ENCODE peak calls at places on chromosome 13, in four cellular contexts. Z is thoracic aorta, Y is spleen, U is brain microvascular endothelial cell. V is an unnamed sample.

GRCh38 chr13:100128838-100129237 is 39.9 kb downstream of the PCCA start:
- DNase-seq in Z (no peak), U (no peak), Y (no peak), V (no peak)

GRCh38 chr13:91158015-91158390 is 189.5 kb upstream of the MIR17HG start:
- DNase-seq in U (no peak), Z (no peak), Y (no peak), V (no peak)

GRCh38 chr13:93151277-93151676 is 75.3 kb upstream of the GPC6 start:
- DNase-seq in Z (no peak), Y (no peak), U (peak), V (no peak)

GRCh38 chr13:106187501-106187900 is 348.0 kb downstream of the EFNB2 start:
- DNase-seq in Z (no peak), Y (no peak), U (no peak), V (no peak)

GRCh38 chr13:20408181-20408580 is 117.5 kb downstream of the CRYL1 start:
- DNase-seq in U (no peak), Z (no peak), Y (no peak), V (no peak)

GRCh38 chr13:41802684-41803554 is 158.0 kb downstream of the VWA8 start:
- DNase-seq in Z (no peak), Y (no peak), U (peak), V (no peak)

GRCh38 chr13:30466358-30466714 is 600 bp upstream of the HMGB1 start:
- DNase-seq in Z (no peak), U (peak), Y (no peak), V (no peak)

GRCh38 chr13:76791290-76791664 is 94.9 kb downstream of the KCTD12 start:
- DNase-seq in Z (no peak), U (no peak), Y (no peak), V (no peak)

GRCh38 chr13:59681630-59682311 is 482.0 kb downstream of the DIAPH3 start:
- DNase-seq in Z (no peak), Y (no peak), U (no peak), V (no peak)

GRCh38 chr13:26583662-26584061 is 26.2 kb downstream of the WASF3 start:
- DNase-seq in Y (no peak), Z (no peak), U (no peak), V (no peak)

GRCh38 chr13:59356607-59357006 is 807.1 kb downstream of the DIAPH3 start:
- DNase-seq in U (peak), Z (no peak), Y (peak), V (no peak)

GRCh38 chr13:43544011-43544410 is 242.8 kb downstream of the ENOX1 start:
- DNase-seq in Z (no peak), Y (no peak), U (peak), V (no peak)

GRCh38 chr13:42981317-42981716 is 10.7 kb downstream of the EPSTI1 start:
- DNase-seq in U (no peak), Y (no peak), Z (no peak), V (no peak)

GRCh38 chr13:36616706-36617105 is 57.1 kb upstream of the SERTM1 start:
- DNase-seq in Z (no peak), Y (no peak), U (no peak), V (no peak)

GRCh38 chr13:67366533-67366932 is 136.4 kb upstream of the PCDH9 start:
- DNase-seq in Z (no peak), U (peak), Y (no peak), V (no peak)

GRCh38 chr13:23212621-23213020 is 31.8 kb downstream of the SGCG start:
- DNase-seq in U (peak), Y (no peak), Z (no peak), V (no peak)

GRCh38 chr13:34667356-34668218 is 274.5 kb upstream of the NBEA start:
- DNase-seq in U (no peak), Z (no peak), Y (no peak), V (no peak)

GRCh38 chr13:20720499-20720898 is 17.0 kb downstream of the IL17D start:
- DNase-seq in Y (no peak), Z (no peak), U (no peak), V (no peak)

GRCh38 chr13:35898041-35898440 is 233.1 kb downstream of the DCLK1 start:
- DNase-seq in Z (no peak), Y (no peak), U (no peak), V (no peak)

GRCh38 chr13:97242755-97243497 is 20.8 kb downstream of the MBNL2 start:
- DNase-seq in Y (no peak), U (no peak), Z (no peak), V (no peak)

GRCh38 chr13:93230466-93230865 is 3.9 kb downstream of the GPC6 start:
- DNase-seq in Z (no peak), U (no peak), Y (no peak), V (no peak)

GRCh38 chr13:78601124-78601885 is 2.0 kb downstream of the POU4F1 start:
- DNase-seq in Z (no peak), U (no peak), Y (peak), V (no peak)

GRCh38 chr13:42355118-42355840 is 83.3 kb downstream of the AKAP11 start:
- DNase-seq in Y (no peak), U (no peak), Z (no peak), V (peak)

GRCh38 chr13:74574964-74575728 is 440.9 kb upstream of the KLF12 start:
- DNase-seq in U (no peak), Z (no peak), Y (no peak), V (no peak)

GRCh38 chr13:109743706-109744453 is 42.5 kb downstream of the IRS2 start:
- DNase-seq in Z (no peak), Y (no peak), U (peak), V (no peak)

GRCh38 chr13:30453727-30454126 is 12.0 kb downstream of the HMGB1 start:
- DNase-seq in Z (no peak), U (no peak), Y (no peak), V (no peak)

DNA sequence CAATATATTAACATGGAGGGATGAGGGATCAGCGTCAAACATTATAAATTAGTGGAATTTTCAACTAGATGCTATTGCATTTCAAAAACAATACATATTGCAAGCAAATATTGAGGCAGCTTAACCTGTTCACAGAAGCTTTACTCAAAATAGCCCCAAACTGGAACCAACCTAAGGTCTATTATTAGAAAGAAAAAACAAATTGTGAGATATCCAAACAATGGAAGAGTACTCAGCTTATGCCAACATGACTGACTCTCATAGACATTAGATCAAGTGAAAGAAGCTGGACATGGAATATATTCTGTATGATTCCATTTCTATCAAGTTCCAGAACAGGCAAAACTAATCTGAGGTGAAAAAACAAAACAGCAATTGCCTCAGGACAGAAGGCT is 27.6 kb upstream of the NEK3 start:
- DNase-seq in Y (no peak), U (no peak), Z (no peak), V (no peak)
- H3K27ac ChIP-seq in Y (no peak), U (no peak), Z (no peak), V (no peak)

GRCh38 chr13:33129094-33129832 is 113.0 kb downstream of the KL start:
- DNase-seq in Y (no peak), U (no peak), Z (no peak), V (no peak)

GRCh38 chr13:33128134-33128533 is 111.9 kb downstream of the KL start:
- DNase-seq in U (no peak), Y (no peak), Z (no peak), V (no peak)

GRCh38 chr13:33129886-33130285 is 113.7 kb downstream of the KL start:
- DNase-seq in Y (no peak), U (no peak), Z (no peak), V (no peak)

GRCh38 chr13:33125821-33126570 is 109.8 kb downstream of the KL start:
- DNase-seq in U (peak), Y (no peak), Z (peak), V (no peak)

DNA sequence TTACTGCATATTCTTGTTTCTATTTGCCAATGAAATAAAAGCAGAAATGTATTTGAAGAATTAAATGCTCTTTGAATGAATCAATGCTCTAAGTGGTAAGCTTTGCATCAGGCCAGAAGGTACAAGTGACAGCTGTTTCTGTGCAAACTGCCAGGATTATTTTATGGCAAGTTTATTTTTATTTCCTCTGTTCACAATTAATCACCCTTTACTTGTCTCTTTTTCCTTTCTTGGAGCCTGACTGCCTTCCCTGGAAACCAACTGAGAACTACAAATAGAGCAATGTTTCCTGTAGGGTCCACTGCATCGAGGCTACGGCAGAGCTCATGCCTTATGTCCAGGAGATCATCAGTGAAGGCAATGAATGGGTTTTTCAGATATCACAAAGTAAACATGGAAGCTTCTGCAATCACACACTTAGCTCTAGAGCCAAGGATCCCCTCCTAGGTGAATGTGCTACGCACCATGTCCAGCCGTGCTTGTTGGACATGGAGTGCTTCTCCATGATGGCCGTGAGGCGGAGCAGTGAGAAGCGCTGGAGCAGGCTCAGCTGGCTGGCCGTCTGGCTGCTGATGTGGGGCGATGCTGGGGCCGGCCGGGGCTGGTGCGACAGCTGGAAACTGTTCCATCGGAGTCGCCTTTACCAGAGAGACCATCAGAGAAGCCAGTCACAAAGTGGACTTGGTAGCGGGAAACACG is 110.8 kb downstream of the KL start:
- DNase-seq in Z (no peak), U (no peak), Y (no peak), V (no peak)
- H3K27ac ChIP-seq in Z (peak), U (peak), Y (peak), V (no peak)

DNA sequence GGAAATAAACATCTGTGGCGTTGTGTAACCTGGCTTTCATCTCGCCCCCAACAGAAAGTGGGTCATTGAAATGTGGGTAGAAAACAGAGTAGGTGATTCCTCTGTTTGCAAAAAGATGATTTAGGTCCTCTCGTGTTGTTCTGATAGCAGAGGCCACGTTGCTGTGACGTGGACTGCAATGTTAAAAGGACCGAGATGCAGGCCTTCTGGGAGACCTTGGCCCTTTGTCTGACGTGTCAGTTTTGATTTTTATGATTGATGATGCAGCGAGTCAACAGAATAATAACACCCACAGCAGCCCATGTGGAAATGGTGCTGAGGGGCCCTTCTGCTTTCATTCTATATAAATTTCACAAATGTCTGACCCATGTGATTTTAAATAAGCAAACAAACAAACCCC is 68.9 kb downstream of the FGF9 start:
- DNase-seq in Y (no peak), U (no peak), Z (no peak), V (no peak)
- H3K27ac ChIP-seq in Y (no peak), U (no peak), Z (no peak), V (no peak)

DNA sequence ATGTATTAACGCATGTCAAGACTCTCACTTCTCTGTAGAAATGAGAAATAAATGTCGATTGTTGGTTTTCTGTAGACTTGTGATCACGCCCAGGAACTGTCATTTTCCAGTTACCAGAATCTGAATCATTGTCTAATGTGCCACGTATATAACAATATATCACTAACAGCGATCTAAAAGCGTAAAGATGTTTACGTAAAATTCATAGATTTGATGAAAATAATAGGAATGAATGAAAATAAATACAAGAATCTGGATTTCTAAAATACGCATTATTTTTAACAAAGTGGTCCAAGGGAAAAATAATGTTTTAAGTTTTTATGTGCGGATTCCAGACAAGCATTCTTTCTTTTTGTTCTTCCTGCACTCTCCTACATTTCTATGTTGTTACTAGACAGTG is 13.9 kb downstream of the CDX2 start:
- DNase-seq in Z (no peak), Y (no peak), U (no peak), V (no peak)
- H3K27ac ChIP-seq in Z (no peak), Y (no peak), U (no peak), V (no peak)

DNA sequence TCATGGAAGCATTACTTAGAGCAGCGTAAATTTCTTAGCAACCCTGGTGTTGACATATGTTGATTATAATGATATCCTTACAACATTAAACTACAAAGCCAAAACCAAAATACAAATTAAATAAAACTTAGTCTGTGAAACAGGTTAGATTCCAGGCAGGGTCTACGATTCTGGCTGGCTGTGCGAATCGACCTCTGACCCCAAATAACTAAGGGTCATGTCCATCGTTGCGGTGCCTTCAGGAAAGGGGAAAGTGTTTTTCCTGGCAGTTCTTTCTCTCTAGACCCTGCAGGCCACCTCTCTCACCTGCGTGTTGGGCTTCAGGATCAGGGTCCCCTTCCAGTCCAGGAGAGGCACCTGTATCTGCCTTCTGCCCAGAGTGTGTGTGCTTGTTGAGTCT is 66.2 kb downstream of the ATP11A start:
- DNase-seq in Z (no peak), U (no peak), Y (no peak), V (no peak)
- H3K27ac ChIP-seq in Z (no peak), U (no peak), Y (no peak), V (no peak)

GRCh38 chr13:72662548-72662947 is 64.9 kb downstream of the MZT1 start:
- DNase-seq in U (no peak), Y (no peak), Z (no peak), V (no peak)

GRCh38 chr13:72666391-72666790 is 61.0 kb downstream of the MZT1 start:
- DNase-seq in U (no peak), Z (no peak), Y (no peak), V (no peak)
- H3K27ac ChIP-seq in U (no peak), Z (no peak), Y (no peak), V (no peak)

GRCh38 chr13:33195693-33196464 is 89.7 kb downstream of the STARD13 start:
- DNase-seq in Y (no peak), U (no peak), Z (no peak), V (no peak)
- H3K27ac ChIP-seq in Y (no peak), U (peak), Z (peak), V (no peak)